ENCODE peak calls at places on chromosomes 1 and 21, in four cellular contexts. N is neural progenitor cell, A is ovary, V is psoas muscle. F is an unnamed sample.

GRCh38 chr1:225460737-225461532 is 33.1 kb upstream of the LBR start:
- DNase-seq in N (no peak), A (no peak), V (peak), F (no peak)

GRCh38 chr1:112956503-112957132 is 622 bp upstream of the SLC16A1 start:
- DNase-seq in N (peak), A (no peak), V (no peak), F (no peak)

GRCh38 chr1:193629875-193630274 is 443.5 kb upstream of the B3GALT2 start:
- DNase-seq in N (peak), A (no peak), V (no peak), F (peak)

GRCh38 chr1:98323906-98324358 is 337.6 kb upstream of the SNX7 start:
- DNase-seq in N (no peak), A (no peak), V (no peak), F (peak)

GRCh38 chr21:41706678-41707077 is 60.2 kb downstream of the RIPK4 start:
- DNase-seq in N (no peak), A (no peak), V (no peak), F (no peak)

GRCh38 chr1:177729646-177730045 is 240.2 kb downstream of the SEC16B start:
- DNase-seq in N (no peak), A (no peak), V (no peak), F (peak)

GRCh38 chr1:78577257-78578100 is 42.8 kb upstream of the IFI44L start:
- DNase-seq in N (no peak), A (no peak), V (no peak), F (peak)

GRCh38 chr1:12275370-12275769 is 45.5 kb downstream of the VPS13D start:
- DNase-seq in N (peak), A (peak), V (peak), F (peak)

GRCh38 chr1:117061986-117062415 is 1.9 kb downstream of the TTF2 start:
- DNase-seq in N (no peak), A (no peak), V (no peak), F (peak)

GRCh38 chr1:88768187-88768586 is 84.1 kb downstream of the PKN2 start:
- DNase-seq in N (no peak), A (no peak), V (no peak), F (no peak)

GRCh38 chr21:38503588-38503987 is 5.3 kb upstream of the ERG start:
- DNase-seq in N (no peak), A (no peak), V (no peak), F (peak)

GRCh38 chr1:69824932-69825331 is 257.2 kb downstream of the LRRC7 start:
- DNase-seq in N (no peak), A (peak), V (peak), F (peak)

GRCh38 chr21:33976980-33977720 is 61.5 kb upstream of the ATP5PO start:
- DNase-seq in N (no peak), A (no peak), V (no peak), F (no peak)

GRCh38 chr1:36585760-36586072 is 103.0 kb upstream of the CSF3R start:
- DNase-seq in N (no peak), A (no peak), V (no peak), F (no peak)

DNA sequence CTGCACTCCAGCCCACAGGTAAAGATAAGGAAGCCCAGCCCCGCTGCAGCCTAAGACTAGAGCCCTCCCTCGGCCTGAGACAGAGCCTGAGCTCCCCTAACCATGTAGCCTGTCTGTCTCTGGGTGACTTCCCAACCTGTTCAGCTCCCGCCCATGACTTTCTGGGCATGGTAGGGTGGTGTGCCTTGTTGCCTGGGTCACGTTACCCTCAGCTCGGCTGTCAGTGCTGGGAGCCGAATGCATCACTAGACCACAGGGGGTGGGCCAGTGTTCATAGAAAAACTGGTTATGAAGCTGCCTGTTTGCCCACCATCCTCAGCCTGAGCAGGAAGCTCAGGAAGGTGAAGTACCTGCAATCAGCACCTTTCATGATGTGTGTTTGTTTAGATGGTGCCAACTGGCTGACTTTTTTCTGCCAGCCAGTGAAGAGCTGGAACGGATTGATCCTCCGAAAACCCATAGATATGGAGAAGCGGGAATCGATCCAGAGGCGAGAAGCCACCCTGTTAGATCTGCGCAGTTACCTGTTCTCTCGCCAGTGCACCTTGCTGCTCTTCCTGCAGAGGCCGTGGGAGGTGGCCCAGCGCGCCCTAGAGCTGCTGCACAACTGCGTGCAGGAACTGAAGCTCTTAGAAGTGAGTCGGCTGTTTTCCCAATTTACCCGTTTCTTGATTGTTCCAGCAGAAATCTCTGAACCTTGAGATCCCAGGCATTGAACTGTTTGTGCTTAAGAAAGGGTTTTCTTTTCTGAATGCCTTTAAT is 43.9 kb upstream of the PWP2 start:
- DNase-seq in N (no peak), A (no peak), V (no peak), F (no peak)
- H3K27ac ChIP-seq in N (no peak), A (no peak), V (no peak), F (peak)

DNA sequence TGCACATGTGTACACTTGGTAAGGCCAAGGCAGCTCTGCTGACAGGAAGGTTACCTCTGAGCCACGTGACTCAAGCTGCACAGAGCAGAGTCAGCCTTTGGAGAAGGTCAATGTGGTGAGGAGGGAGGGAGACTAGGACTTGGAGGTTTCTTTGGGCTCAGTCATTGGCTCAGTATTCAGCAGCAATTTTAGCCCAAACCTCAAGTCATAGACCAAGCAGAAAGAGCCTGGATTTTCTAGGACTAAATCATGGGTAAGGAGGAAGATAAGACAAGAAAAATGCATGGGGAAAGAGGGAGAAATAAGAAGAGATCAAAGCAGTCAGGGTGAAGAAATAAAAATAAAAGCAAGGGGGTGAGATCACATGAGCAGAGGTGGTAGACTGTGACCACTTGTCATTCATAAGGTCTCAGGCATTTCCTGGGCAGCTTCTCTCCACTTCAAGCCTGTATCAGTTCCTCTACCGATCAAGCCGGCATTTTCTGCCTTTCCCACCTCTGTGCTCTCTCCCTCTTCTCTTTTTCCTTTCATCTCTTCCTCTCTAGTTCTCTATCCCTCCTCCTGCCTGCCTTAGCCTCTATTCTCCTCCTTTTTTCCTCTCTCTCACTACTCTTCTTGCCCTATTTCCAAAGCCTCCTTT is 51.7 kb upstream of the DUSP10 start:
- DNase-seq in N (no peak), A (no peak), V (no peak), F (no peak)
- H3K27ac ChIP-seq in N (no peak), A (no peak), V (no peak), F (no peak)

GRCh38 chr21:36260802-36261201 is 59.2 kb upstream of the MORC3 start:
- DNase-seq in N (no peak), A (no peak), V (no peak), F (no peak)
- H3K27ac ChIP-seq in N (no peak), A (peak), V (no peak), F (no peak)

GRCh38 chr1:84300501-84300900 is 1.0 kb upstream of the SAMD13 start:
- DNase-seq in N (no peak), A (no peak), V (no peak), F (peak)
- H3K27ac ChIP-seq in N (no peak), A (no peak), V (peak), F (peak)

GRCh38 chr1:59061876-59062275 is 235.0 kb upstream of the FGGY start:
- DNase-seq in N (no peak), A (peak), V (peak), F (peak)
- H3K27ac ChIP-seq in N (no peak), A (peak), V (peak), F (no peak)

DNA sequence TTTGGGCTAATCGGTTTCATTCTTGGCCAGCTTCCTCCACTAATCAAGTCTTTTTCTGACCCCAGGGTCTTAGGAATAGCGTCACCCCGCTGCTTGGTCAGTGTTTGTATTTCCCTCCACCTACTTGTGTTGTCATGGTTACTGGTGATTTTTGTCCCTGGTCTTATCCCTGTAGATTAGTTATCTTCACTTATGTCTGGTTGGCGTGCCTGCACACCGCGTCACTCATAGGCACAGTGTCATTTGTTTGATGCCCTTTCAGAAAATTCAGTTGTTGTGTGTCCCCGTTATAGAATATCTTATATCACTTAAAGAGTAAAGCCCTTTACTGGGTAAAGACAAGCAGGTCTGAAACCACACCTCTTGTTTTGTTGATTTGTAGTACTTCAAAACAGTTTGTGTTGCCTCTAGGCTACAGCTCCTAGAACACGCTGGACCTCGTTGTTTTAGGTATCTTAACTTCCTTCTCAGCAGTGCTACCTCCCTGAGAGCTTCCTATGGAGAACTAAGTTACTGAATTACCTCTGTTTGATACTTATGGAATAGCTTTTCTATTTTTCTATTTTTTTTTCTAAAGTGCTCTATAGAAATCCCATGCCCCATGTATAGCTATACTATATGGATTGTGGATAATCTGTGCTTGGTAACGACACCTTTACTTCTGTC is 897 bp downstream of the PPP1R12B start:
- DNase-seq in N (no peak), A (no peak), V (no peak), F (peak)
- H3K27ac ChIP-seq in N (no peak), A (no peak), V (peak), F (peak)

GRCh38 chr1:151693057-151693651 is 23.4 kb downstream of the CELF3 start:
- DNase-seq in N (peak), A (no peak), V (no peak), F (peak)

GRCh38 chr1:151689494-151689893 is 27.1 kb downstream of the CELF3 start:
- DNase-seq in N (no peak), A (no peak), V (no peak), F (no peak)
- H3K27ac ChIP-seq in N (no peak), A (no peak), V (no peak), F (no peak)

DNA sequence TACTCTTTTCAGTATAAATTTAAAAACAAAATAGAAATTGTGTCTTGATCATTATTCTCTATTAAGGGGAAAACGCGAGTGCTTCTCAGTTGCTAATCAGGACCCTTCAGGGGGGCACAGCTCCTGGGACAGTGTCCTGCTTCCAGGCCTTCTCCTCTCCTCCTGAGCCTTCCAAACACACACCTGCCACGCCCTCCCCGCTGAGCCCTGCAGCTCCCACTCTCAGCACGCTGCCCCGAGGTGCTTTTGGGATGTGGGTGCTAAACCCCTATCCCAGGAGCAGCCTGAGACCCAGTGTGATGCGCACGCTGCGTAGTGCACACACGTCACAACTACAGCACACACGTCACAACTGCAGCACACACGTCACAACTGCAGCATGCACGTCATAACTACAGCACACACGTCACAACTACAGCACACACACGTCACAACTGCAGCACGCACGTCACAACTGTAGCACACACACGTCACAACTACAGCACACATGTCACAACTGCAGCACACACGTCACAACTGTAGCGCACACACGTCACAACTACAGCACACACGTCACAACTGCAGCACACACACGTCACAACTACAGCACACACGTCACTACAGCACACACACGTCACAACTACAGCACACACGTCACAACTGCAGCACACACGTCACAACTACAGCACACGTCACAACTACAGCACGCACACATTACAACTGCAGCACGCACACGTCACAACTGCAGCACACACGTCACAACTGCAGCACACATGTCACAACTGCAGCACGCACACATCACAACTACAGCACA is 322.8 kb upstream of the AJAP1 start:
- DNase-seq in N (no peak), A (no peak), V (no peak), F (no peak)
- H3K27ac ChIP-seq in N (no peak), A (no peak), V (no peak), F (no peak)

DNA sequence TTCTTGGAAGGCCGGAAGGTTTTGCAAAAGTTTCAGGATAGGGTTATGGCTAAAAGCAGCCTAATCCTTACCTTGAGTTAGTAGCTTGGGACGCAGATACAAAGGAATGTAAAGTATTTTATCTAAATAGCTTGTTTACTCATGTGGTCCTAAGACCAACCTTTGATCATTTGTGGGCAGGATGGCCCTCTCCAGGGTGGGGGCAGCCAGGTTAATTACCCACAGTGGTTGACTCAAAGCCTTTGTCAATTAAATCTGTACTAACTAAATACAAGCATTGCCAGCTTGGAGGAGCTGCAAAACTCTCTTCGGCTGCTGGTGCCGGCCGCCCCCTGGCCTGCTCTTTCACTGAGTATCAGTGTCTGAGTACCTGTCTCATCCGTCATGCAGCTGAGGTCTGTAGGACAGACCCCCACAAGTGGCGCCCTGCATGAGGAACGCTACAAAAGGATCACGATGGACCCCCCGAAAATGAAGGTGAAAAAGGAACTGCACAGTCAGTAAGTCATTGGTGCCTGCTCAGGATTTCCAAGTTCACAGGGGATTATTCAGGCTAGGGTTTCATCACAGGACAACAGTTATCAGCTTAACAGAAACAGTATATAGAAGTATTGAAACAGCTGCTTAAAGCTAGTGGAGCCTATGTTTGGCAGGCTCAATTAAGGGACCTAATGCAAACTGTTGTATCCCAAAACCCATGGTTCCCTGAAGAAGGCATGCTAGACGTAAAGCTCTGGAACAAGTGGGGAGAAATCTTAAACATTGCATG is 212.5 kb upstream of the MAP1LC3C start:
- DNase-seq in N (peak), A (no peak), V (no peak), F (no peak)
- H3K27ac ChIP-seq in N (no peak), A (no peak), V (no peak), F (no peak)

GRCh38 chr1:173475564-173476196 is 1.5 kb upstream of the PRDX6 start:
- DNase-seq in N (no peak), A (no peak), V (no peak), F (no peak)
- H3K27ac ChIP-seq in N (no peak), A (peak), V (peak), F (no peak)

F was measured in A673.